ENCODE peak calls at places on chromosomes 3 and 15, in six cellular contexts. M is upper lobe of right lung, L is ascending aorta, V is NT2/D1, T is heart right ventricle, Y is left ventricle myocardium inferior. U is an unnamed sample.

GRCh38 chr15:63402498-63403253 is 21.0 kb upstream of the CA12 start:
- DNase-seq in M (no peak), L (no peak), V (no peak), T (no peak), Y (no peak), U (peak; percentile 63)

GRCh38 chr15:45091161-45091560 is 22.8 kb downstream of the DUOX2 start:
- DNase-seq in M (no peak), L (no peak), V (no peak), T (no peak), Y (no peak), U (no peak)

GRCh38 chr3:106140471-106140870 is 271.7 kb upstream of the CBLB start:
- DNase-seq in M (no peak), L (no peak), V (no peak), T (no peak), Y (no peak), U (no peak)

GRCh38 chr3:124263168-124263567 is 271.2 kb upstream of the ROPN1 start:
- DNase-seq in M (no peak), L (no peak), V (no peak), T (no peak), Y (no peak), U (no peak)

GRCh38 chr3:184409946-184410500 is 30.2 kb downstream of the CHRD start:
- DNase-seq in M (peak; percentile 43), L (no peak), V (no peak), T (no peak), Y (no peak), U (no peak)

GRCh38 chr15:74200394-74200793 is 2.2 kb downstream of the STRA6 start:
- DNase-seq in M (no peak), L (no peak), V (no peak), T (no peak), Y (no peak), U (peak; percentile 87)

GRCh38 chr15:97904196-97904572 is 56.3 kb upstream of the ARRDC4 start:
- DNase-seq in M (peak; percentile 85), L (no peak), V (peak; percentile 80), T (peak; percentile 78), Y (peak; percentile 65), U (peak; percentile 88)

GRCh38 chr3:140396110-140396509 is 281.8 kb upstream of the TRIM42 start:
- DNase-seq in M (no peak), L (no peak), V (no peak), T (no peak), Y (no peak), U (no peak)

GRCh38 chr15:100671858-100672543 is 69.6 kb downstream of the ASB7 start:
- DNase-seq in M (no peak), L (no peak), V (no peak), T (no peak), Y (no peak), U (peak; percentile 68)

GRCh38 chr3:146813496-146813895 is 208.3 kb upstream of the PLSCR5 start:
- DNase-seq in M (no peak), L (no peak), V (no peak), T (no peak), Y (no peak), U (no peak)

GRCh38 chr15:64693134-64693533 is 82.3 kb downstream of the RBPMS2 start:
- DNase-seq in M (no peak), L (no peak), V (no peak), T (no peak), Y (no peak), U (peak; percentile 93)

GRCh38 chr15:91521996-91522395 is 331.5 kb upstream of the SLCO3A1 start:
- DNase-seq in M (no peak), L (no peak), V (no peak), T (no peak), Y (no peak), U (peak; percentile 24)

GRCh38 chr15:79378394-79379158 is 53.6 kb upstream of the MINAR1 start:
- DNase-seq in M (no peak), L (no peak), V (no peak), T (no peak), Y (no peak), U (no peak)
- H3K4me1 ChIP-seq in M (no peaks in the 10 kb centered on the region), L (no peaks in the 10 kb centered on the region), V (peaks cover 3% of the 10 kb centered on the region), T (no peaks in the 10 kb centered on the region), Y (no peaks in the 10 kb centered on the region), U (no peaks in the 10 kb centered on the region)

GRCh38 chr3:112464264-112464663 is 35.0 kb downstream of the BTLA start:
- DNase-seq in M (no peak), L (no peak), V (no peak), T (no peak), Y (no peak), U (no peak)
- H3K4me1 ChIP-seq in M (peaks cover 16% of the 10 kb centered on the region), L (no peaks in the 10 kb centered on the region), V (no peaks in the 10 kb centered on the region), T (peaks cover 6% of the 10 kb centered on the region), Y (peaks cover 16% of the 10 kb centered on the region), U (no peaks in the 10 kb centered on the region)

GRCh38 chr3:60696559-60697125 is 554.6 kb downstream of the FHIT start:
- DNase-seq in M (no peak), L (no peak), V (no peak), T (no peak), Y (no peak), U (no peak)
- H3K4me1 ChIP-seq in M (no peaks in the 10 kb centered on the region), L (no peaks in the 10 kb centered on the region), V (no peaks in the 10 kb centered on the region), T (peaks cover 7% of the 10 kb centered on the region), Y (no peaks in the 10 kb centered on the region), U (peaks cover 12% of the 10 kb centered on the region)

DNA sequence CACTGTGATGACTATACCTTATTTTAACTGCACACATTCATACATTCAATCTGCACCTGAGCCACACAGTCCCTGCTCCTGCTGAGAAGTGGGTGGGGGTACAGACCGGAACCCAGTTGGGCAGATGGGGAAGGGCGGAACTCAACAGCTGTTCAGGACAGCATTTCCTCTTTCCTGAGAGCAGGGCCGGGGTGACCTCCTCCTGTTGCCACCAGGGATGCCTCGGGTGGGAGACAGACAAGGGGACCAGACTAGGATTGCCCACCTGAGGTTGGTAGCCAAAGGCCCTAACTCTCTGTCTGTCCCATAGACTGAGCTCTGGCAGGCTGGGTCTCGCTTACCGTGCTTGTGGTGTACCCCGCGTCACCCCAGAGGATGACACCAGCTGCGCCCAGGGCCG is 3.9 kb downstream of the HYAL2 start:
- DNase-seq in M (no peak), L (no peak), V (no peak), T (no peak), Y (no peak), U (no peak)
- H3K4me1 ChIP-seq in M (peaks cover 64% of the 10 kb centered on the region), L (peaks cover 8% of the 10 kb centered on the region), V (peaks cover 50% of the 10 kb centered on the region), T (peaks cover 66% of the 10 kb centered on the region), Y (peaks cover 96% of the 10 kb centered on the region), U (peaks cover 21% of the 10 kb centered on the region)

DNA sequence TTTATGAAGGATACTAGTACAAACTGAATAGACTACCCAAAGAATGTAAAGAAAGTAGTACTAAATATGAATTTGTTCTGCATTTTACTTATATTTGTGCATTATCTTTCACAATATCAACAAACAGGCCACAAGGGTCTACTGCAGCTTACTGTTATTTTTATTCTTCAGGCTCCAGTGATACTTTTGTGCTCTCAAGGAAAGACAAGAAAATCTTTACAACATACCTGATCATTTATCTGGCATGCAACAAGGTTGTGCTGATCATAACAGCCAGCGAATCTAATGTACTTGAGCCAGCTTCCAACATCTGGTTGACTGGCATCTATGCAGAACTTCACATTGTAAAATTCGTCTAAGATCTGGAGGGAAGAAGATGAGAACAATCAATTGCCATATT is 520.0 kb downstream of the MECOM start:
- DNase-seq in M (no peak), L (no peak), V (no peak), T (no peak), Y (no peak), U (no peak)
- H3K4me1 ChIP-seq in M (peaks cover 4% of the 10 kb centered on the region), L (peaks cover 3% of the 10 kb centered on the region), V (no peaks in the 10 kb centered on the region), T (peaks cover 6% of the 10 kb centered on the region), Y (peaks cover 29% of the 10 kb centered on the region), U (peaks cover 1% of the 10 kb centered on the region)

GRCh38 chr15:41878355-41878699 is 15.5 kb downstream of the SPTBN5 start:
- DNase-seq in M (no peak), L (no peak), V (no peak), T (peak; percentile 67), Y (peak; percentile 68), U (no peak)
- H3K4me1 ChIP-seq in M (peaks cover 3% of the 10 kb centered on the region), L (no peaks in the 10 kb centered on the region), V (peaks cover 4% of the 10 kb centered on the region), T (peaks cover 32% of the 10 kb centered on the region), Y (peaks cover 31% of the 10 kb centered on the region), U (peaks cover 20% of the 10 kb centered on the region)

DNA sequence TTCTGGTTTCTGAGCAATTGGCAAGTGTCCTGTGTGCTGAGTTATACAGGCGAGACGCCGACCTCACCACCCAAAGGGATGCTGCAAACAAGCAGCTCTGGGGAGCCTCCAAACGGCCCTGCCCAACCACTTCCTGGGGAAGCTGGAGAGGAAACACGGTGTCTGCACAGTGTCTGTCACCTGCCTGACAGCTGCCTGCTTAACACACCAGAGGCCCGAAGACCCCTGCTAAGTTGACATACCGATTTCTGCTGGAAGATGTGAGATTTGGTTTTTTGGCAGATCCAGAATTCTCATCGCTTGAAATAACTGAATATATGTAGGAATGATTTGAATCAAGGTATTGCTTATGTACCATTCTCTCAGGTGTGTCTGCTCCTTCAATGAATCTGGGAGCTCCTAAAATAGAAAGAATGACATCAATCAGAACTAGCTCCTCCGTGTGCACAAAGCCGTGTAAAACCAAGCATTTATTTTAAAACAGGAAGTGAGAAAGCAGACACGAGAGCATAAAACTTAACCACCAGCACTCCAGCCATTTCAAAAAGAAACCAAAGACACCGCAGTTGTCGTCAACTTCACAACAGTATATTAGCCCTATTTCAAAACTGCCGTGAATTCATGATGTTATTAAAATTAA is 27.2 kb downstream of the LRRC2 start:
- DNase-seq in M (peak; percentile 73), L (peak; percentile 36), V (no peak), T (peak; percentile 43), Y (peak; percentile 34), U (peak; percentile 68)
- H3K4me1 ChIP-seq in M (peaks cover 14% of the 10 kb centered on the region), L (no peaks in the 10 kb centered on the region), V (peaks cover 5% of the 10 kb centered on the region), T (peaks cover 27% of the 10 kb centered on the region), Y (peaks cover 31% of the 10 kb centered on the region), U (peaks cover 16% of the 10 kb centered on the region)

GRCh38 chr15:55637086-55637485 is 48.9 kb upstream of the PYGO1 start:
- DNase-seq in M (no peak), L (no peak), V (no peak), T (no peak), Y (no peak), U (no peak)
- H3K4me1 ChIP-seq in M (no peaks in the 10 kb centered on the region), L (no peaks in the 10 kb centered on the region), V (no peaks in the 10 kb centered on the region), T (no peaks in the 10 kb centered on the region), Y (no peaks in the 10 kb centered on the region), U (no peaks in the 10 kb centered on the region)

U was measured in cardiac muscle cell.